ENCODE peak calls at places on chromosomes 6 and 20, in four cellular contexts. N is activated T-cell treated with anti-CD3 and anti-CD28 coated beads, Interleukin-2, amount 50 U/mL, for 72 hours; B is Ammon's horn; V is NCI-H345. X is an unnamed sample.

GRCh38 chr20:24657211-24657610 is 187.8 kb downstream of the SYNDIG1 start:
- DNase-seq in V (no peak), N (no peak), B (no peak), X (peak)

GRCh38 chr6:118186676-118187567 is 279.9 kb downstream of the SLC35F1 start:
- DNase-seq in N (no peak), V (peak), B (no peak), X (peak)

GRCh38 chr6:51093899-51094665 is 275.4 kb downstream of the TFAP2B start:
- DNase-seq in V (no peak), N (no peak), B (no peak), X (no peak)

GRCh38 chr20:11168026-11168425 is 494.2 kb upstream of the JAG1 start:
- DNase-seq in N (no peak), B (no peak), V (no peak), X (no peak)

GRCh38 chr6:32792901-32793400 is 23.9 kb downstream of the HLA-DOB start:
- DNase-seq in N (no peak), V (no peak), B (no peak), X (no peak)

GRCh38 chr6:118501099-118501498 is 47.0 kb upstream of the PLN start:
- DNase-seq in N (no peak), B (no peak), V (no peak), X (no peak)

GRCh38 chr6:32692019-32692418 is 25.6 kb upstream of the HLA-DQB1 start:
- DNase-seq in B (no peak), N (peak), V (no peak), X (no peak)

GRCh38 chr6:26217714-26218075 is 130.5 kb downstream of the HFE start:
- DNase-seq in B (no peak), V (no peak), N (no peak), X (peak)

GRCh38 chr20:57714409-57715267 is 4.8 kb upstream of the PMEPA1 start:
- DNase-seq in N (no peak), B (no peak), V (no peak), X (no peak)

GRCh38 chr6:20998748-20999448 is 464.6 kb downstream of the CDKAL1 start:
- DNase-seq in B (no peak), V (no peak), N (no peak), X (no peak)

GRCh38 chr6:104218132-104218531 is 641.6 kb downstream of the HACE1 start:
- DNase-seq in V (no peak), N (no peak), B (no peak), X (no peak)

GRCh38 chr20:36243726-36244125 is 7.4 kb downstream of the AAR2 start:
- DNase-seq in N (no peak), V (no peak), B (no peak), X (peak)

GRCh38 chr20:9375221-9375681 is 139.1 kb upstream of the LAMP5 start:
- DNase-seq in N (no peak), V (no peak), B (no peak), X (no peak)

GRCh38 chr6:122839477-122839876 is 50.4 kb downstream of the SMPDL3A start:
- DNase-seq in N (peak), B (peak), V (peak), X (peak)

GRCh38 chr20:48800227-48800626 is 27.6 kb downstream of the PREX1 start:
- DNase-seq in N (no peak), B (no peak), V (no peak), X (no peak)

GRCh38 chr6:11460001-11460668 is 77.4 kb upstream of the TMEM170B start:
- DNase-seq in B (no peak), N (peak), V (no peak), X (no peak)